ENCODE peak calls at places on chromosome 13, in nine cellular contexts. D, B, S, W, Y, A, G, K and R are unnamed samples.

GRCh38 chr13:50198508-50198907 is 183.3 kb downstream of the KCNRG start:
- DNase-seq in W (no peak), A (peak; percentile 83), K (peak; percentile 56), D (no peak), G (no peak), B (no peak), Y (no peak), S (no peak), R (peak; percentile 70)

GRCh38 chr13:34931572-34931971 is 10.5 kb upstream of the NBEA start:
- DNase-seq in Y (peak; percentile 45), K (peak; percentile 54), W (no peak), D (no peak), B (no peak), A (peak; percentile 68), S (no peak), G (no peak), R (no peak)

GRCh38 chr13:40343550-40344269 is 322.7 kb downstream of the FOXO1 start:
- DNase-seq in K (no peak), B (no peak), G (no peak), S (no peak), D (no peak), Y (no peak), W (no peak), A (no peak), R (no peak)

GRCh38 chr13:107379398-107380155 is 811.6 kb upstream of the ARGLU1 start:
- DNase-seq in Y (no peak), G (no peak), D (no peak), K (no peak), A (no peak), B (no peak), S (no peak), W (no peak), R (no peak)

GRCh38 chr13:85665286-85665685 is 133.9 kb downstream of the SLITRK6 start:
- DNase-seq in W (no peak), D (no peak), K (no peak), S (no peak), Y (no peak), G (no peak), A (no peak), B (no peak), R (no peak)

GRCh38 chr13:112124100-112124499 is 57.2 kb downstream of the SOX1 start:
- DNase-seq in A (no peak), W (no peak), S (no peak), B (no peak), K (no peak), Y (no peak), D (no peak), G (no peak), R (no peak)

GRCh38 chr13:110259651-110260050 is 47.3 kb downstream of the COL4A1 start:
- DNase-seq in K (peak; percentile 38), A (peak; percentile 56), G (no peak), S (no peak), B (no peak), Y (no peak), W (no peak), D (no peak), R (no peak)

GRCh38 chr13:84500016-84500415 is 617.7 kb upstream of the SLITRK1 start:
- DNase-seq in K (no peak), Y (no peak), S (no peak), D (no peak), G (no peak), A (no peak), B (no peak), W (no peak), R (no peak)

GRCh38 chr13:38905861-38906260 is 84.8 kb downstream of the STOML3 start:
- DNase-seq in S (no peak), W (no peak), K (no peak), A (no peak), D (no peak), G (no peak), B (no peak), Y (no peak), R (no peak)

GRCh38 chr13:98888890-98889279 is 89.0 kb downstream of the DOCK9 start:
- DNase-seq in D (no peak), Y (no peak), W (no peak), B (no peak), G (no peak), K (no peak), S (no peak), A (no peak), R (no peak)

GRCh38 chr13:26412263-26412662 is 145.2 kb upstream of the WASF3 start:
- DNase-seq in W (no peak), A (peak; percentile 6), Y (no peak), D (no peak), S (no peak), B (no peak), K (peak; percentile 31), G (no peak), R (no peak)

GRCh38 chr13:71870036-71870435 is 3.0 kb upstream of the DACH1 start:
- DNase-seq in S (no peak), G (no peak), A (no peak), W (no peak), K (no peak), Y (no peak), D (no peak), B (no peak), R (no peak)

GRCh38 chr13:98293570-98294142 is 116.6 kb upstream of the RNF113B start:
- DNase-seq in D (no peak), A (no peak), B (no peak), K (peak; percentile 20), S (no peak), W (no peak), G (no peak), Y (no peak), R (no peak)

GRCh38 chr13:45718992-45719391 is 16.9 kb downstream of the CBY2 start:
- DNase-seq in S (no peak), B (no peak), Y (peak; percentile 2), D (no peak), K (peak; percentile 70), W (no peak), A (peak; percentile 9), G (no peak), R (peak; percentile 17)

GRCh38 chr13:65159803-65160202 is 2070.3 kb downstream of the PCDH9 start:
- DNase-seq in D (no peak), B (no peak), W (no peak), S (no peak), K (no peak), G (no peak), A (no peak), Y (no peak), R (no peak)

GRCh38 chr13:75329723-75330122 is 152.2 kb downstream of the TBC1D4 start:
- DNase-seq in A (no peak), K (no peak), W (no peak), S (no peak), D (no peak), B (no peak), G (no peak), Y (no peak), R (no peak)

GRCh38 chr13:30837227-30838159 is 68.6 kb upstream of the MEDAG start:
- DNase-seq in Y (no peak), D (no peak), K (no peak), B (no peak), S (no peak), A (no peak), G (no peak), W (no peak), R (no peak)

GRCh38 chr13:49112782-49113525 is 107.2 kb upstream of the MLNR start:
- DNase-seq in Y (peak; percentile 3), S (no peak), A (peak; percentile 37), D (no peak), G (no peak), K (no peak), B (no peak), W (no peak), R (no peak)

GRCh38 chr13:98632971-98633370 is 56.1 kb upstream of the STK24 start:
- DNase-seq in D (no peak), Y (no peak), W (no peak), S (no peak), G (no peak), A (peak; percentile 22), K (peak; percentile 31), B (no peak), R (no peak)

GRCh38 chr13:43697323-43697722 is 89.4 kb downstream of the ENOX1 start:
- DNase-seq in S (no peak), K (no peak), G (no peak), B (no peak), Y (no peak), A (no peak), W (no peak), D (peak; percentile 41), R (no peak)

GRCh38 chr13:103386341-103386740 is 320.1 kb upstream of the SLC10A2 start:
- DNase-seq in Y (peak; percentile 53), S (peak; percentile 5), B (no peak), K (no peak), G (no peak), D (no peak), A (peak; percentile 11), W (no peak), R (no peak)

GRCh38 chr13:32682740-32683139 is 96.5 kb downstream of the PDS5B start:
- DNase-seq in D (no peak), K (no peak), G (no peak), Y (no peak), B (no peak), S (no peak), A (no peak), W (no peak), R (no peak)

GRCh38 chr13:25249001-25249543 is 38.2 kb downstream of the MTMR6 start:
- DNase-seq in K (peak; percentile 23), S (no peak), D (no peak), B (no peak), Y (peak; percentile 21), W (no peak), A (peak; percentile 47), G (no peak), R (no peak)

GRCh38 chr13:100636441-100636840 is 38.2 kb downstream of the TMTC4 start:
- DNase-seq in A (no peak), D (no peak), B (no peak), Y (no peak), K (no peak), W (no peak), S (no peak), G (no peak), R (no peak)

GRCh38 chr13:52026246-52026626 is 1.7 kb downstream of the UTP14C start:
- DNase-seq in B (no peak), S (no peak), G (no peak), D (no peak), Y (no peak), K (no peak), W (no peak), A (no peak), R (no peak)